ENCODE peak calls at places on chromosomes 16 and 17, in four cellular contexts. W is activated T-helper 1 cell treated with anti-CD3 and anti-CD28 coated beads, Interleukin-2, amount 50 U/mL, for 16 hours; X is NCI-H1105 treated with DMSO at 0.1 percent for 48 hours; S is activated T-helper 9 cell treated with anti-CD3 and anti-CD28 coated beads, Interleukin-2, amount 50 U/mL, for 16 hours. Y is an unnamed sample.

GRCh38 chr17:32277284-32277683 is 11.7 kb downstream of the RHBDL3 start:
- DNase-seq in W (no peak), X (no peak), S (no peak), Y (no peak)

GRCh38 chr17:2803971-2804370 is 7.7 kb downstream of the RAP1GAP2 start:
- DNase-seq in W (no peak), X (no peak), S (no peak), Y (no peak)

GRCh38 chr17:48047113-48047740 is 932 bp upstream of the NFE2L1 start:
- DNase-seq in W (no peak), X (peak; percentile 25), S (no peak), Y (no peak)

GRCh38 chr16:71628810-71629209 is 2.8 kb downstream of the MARVELD3 start:
- DNase-seq in W (no peak), X (no peak), S (no peak), Y (no peak)

GRCh38 chr17:29111816-29112499 is 68.2 kb downstream of the MYO18A start:
- DNase-seq in W (peak; percentile 48), X (peak; percentile 24), S (peak; percentile 59), Y (peak; percentile 84)

GRCh38 chr17:81572499-81573030 is 20.4 kb upstream of the FAAP100 start:
- DNase-seq in W (no peak), X (no peak), S (no peak), Y (no peak)

GRCh38 chr16:56300901-56301351 is 109.6 kb downstream of the GNAO1 start:
- DNase-seq in W (no peak), X (no peak), S (no peak), Y (no peak)

GRCh38 chr17:48547839-48548686 is 3.2 kb upstream of the HOXB2 start:
- DNase-seq in W (no peak), X (peak; percentile 65), S (no peak), Y (no peak)

GRCh38 chr16:81174644-81175324 is 63.7 kb upstream of the BCO1 start:
- DNase-seq in W (no peak), X (no peak), S (no peak), Y (no peak)

GRCh38 chr17:68461589-68461988 is 4.3 kb upstream of the WIPI1 start:
- DNase-seq in W (no peak), X (peak; percentile 10), S (no peak), Y (no peak)